ENCODE peak calls at places on chromosomes 2 and 18, in eight cellular contexts. L is NAMALWA; C is mucosa of gallbladder; M is hypothalamus; B is EH; Z is H7; I is foreskin keratinocyte; G is CD8-positive, alpha-beta T cell. O is an unnamed sample.
A peak's percentile ranks its signal among the peaks of the same experiment; 100 is the strongest.

GRCh38 chr2:78644849-78645248 is 380.7 kb upstream of the REG3G start:
- DNase-seq in L (no peak), C (no peak), M (no peak), B (no peak), Z (no peak), I (no peak), G (no peak), O (no peak)

GRCh38 chr2:176554107-176555048 is 285.1 kb downstream of the MTX2 start:
- DNase-seq in L (peak; percentile 85), C (no peak), M (no peak), B (peak; percentile 64), Z (peak; percentile 77), I (peak; percentile 11), G (peak; percentile 16), O (no peak)

GRCh38 chr2:198697218-198697617 is 760.5 kb downstream of the SATB2 start:
- DNase-seq in L (no peak), C (no peak), M (no peak), B (no peak), Z (no peak), I (no peak), G (no peak), O (no peak)

GRCh38 chr2:144265654-144266053 is 254.3 kb downstream of the ZEB2 start:
- DNase-seq in L (no peak), C (no peak), M (no peak), B (no peak), Z (no peak), I (no peak), G (no peak), O (no peak)

GRCh38 chr18:39946623-39947061 is 2008.4 kb upstream of the PIK3C3 start:
- DNase-seq in L (no peak), C (no peak), M (no peak), B (peak; percentile 68), Z (peak; percentile 1), I (peak; percentile 97), G (no peak), O (peak; percentile 77)

GRCh38 chr18:23719634-23720201 is 30.5 kb downstream of the LAMA3 start:
- DNase-seq in L (no peak), C (no peak), M (no peak), B (peak; percentile 100), Z (peak; percentile 35), I (peak; percentile 99), G (no peak), O (peak; percentile 69)

GRCh38 chr18:9353596-9353995 is 19.0 kb downstream of the TWSG1 start:
- DNase-seq in L (no peak), C (no peak), M (no peak), B (no peak), Z (no peak), I (no peak), G (no peak), O (no peak)

GRCh38 chr18:10490401-10491289 is 35.2 kb upstream of the NAPG start:
- DNase-seq in L (peak; percentile 95), C (peak; percentile 41), M (no peak), B (no peak), Z (peak; percentile 85), I (no peak), G (peak; percentile 44), O (no peak)

GRCh38 chr18:63452273-63452672 is 24.5 kb upstream of the SERPINB5 start:
- DNase-seq in L (no peak), C (no peak), M (no peak), B (peak; percentile 46), Z (no peak), I (no peak), G (no peak), O (no peak)

GRCh38 chr2:19746611-19747309 is 155.0 kb downstream of the TTC32 start:
- DNase-seq in L (peak; percentile 50), C (no peak), M (no peak), B (peak; percentile 40), Z (peak; percentile 93), I (no peak), G (no peak), O (no peak)

GRCh38 chr2:199339826-199340605 is 117.7 kb downstream of the SATB2 start:
- DNase-seq in L (no peak), C (no peak), M (no peak), B (peak; percentile 49), Z (no peak), I (no peak), G (no peak), O (no peak)

GRCh38 chr18:56152547-56152946 is 485.8 kb downstream of the TXNL1 start:
- DNase-seq in L (no peak), C (no peak), M (no peak), B (no peak), Z (no peak), I (no peak), G (no peak), O (no peak)

GRCh38 chr2:102050854-102051391 is 59.2 kb downstream of the IL1R2 start:
- DNase-seq in L (no peak), C (peak; percentile 75), M (no peak), B (peak; percentile 89), Z (no peak), I (no peak), G (no peak), O (no peak)

GRCh38 chr18:60232541-60232940 is 140.0 kb downstream of the MC4R start:
- DNase-seq in L (no peak), C (no peak), M (no peak), B (no peak), Z (no peak), I (peak; percentile 83), G (no peak), O (peak; percentile 68)

GRCh38 chr2:179686718-179687342 is 174.6 kb downstream of the ZNF385B start:
- DNase-seq in L (no peak), C (no peak), M (no peak), B (peak; percentile 58), Z (no peak), I (no peak), G (no peak), O (no peak)

GRCh38 chr18:13112982-13113381 is 105.6 kb upstream of the LDLRAD4 start:
- DNase-seq in L (no peak), C (no peak), M (peak; percentile 8), B (peak; percentile 41), Z (peak; percentile 84), I (no peak), G (no peak), O (no peak)

GRCh38 chr2:171864357-171864985 is 29.6 kb downstream of the SLC25A12 start:
- DNase-seq in L (no peak), C (no peak), M (no peak), B (no peak), Z (no peak), I (peak; percentile 31), G (no peak), O (no peak)

GRCh38 chr18:40473221-40473620 is 1481.8 kb upstream of the PIK3C3 start:
- DNase-seq in L (no peak), C (no peak), M (no peak), B (no peak), Z (no peak), I (no peak), G (no peak), O (no peak)

GRCh38 chr18:67574749-67575148 is 58.2 kb upstream of the DSEL start:
- DNase-seq in L (no peak), C (no peak), M (no peak), B (no peak), Z (no peak), I (no peak), G (no peak), O (no peak)

GRCh38 chr2:182666674-182667320 is 49.3 kb upstream of the DNAJC10 start:
- DNase-seq in L (peak; percentile 72), C (no peak), M (no peak), B (peak; percentile 33), Z (peak; percentile 30), I (no peak), G (no peak), O (no peak)

GRCh38 chr2:230908595-230909191 is 16.3 kb downstream of the GPR55 start:
- DNase-seq in L (no peak), C (no peak), M (no peak), B (peak; percentile 92), Z (no peak), I (peak; percentile 71), G (no peak), O (peak; percentile 89)

GRCh38 chr18:39990540-39990939 is 1964.5 kb upstream of the PIK3C3 start:
- DNase-seq in L (no peak), C (no peak), M (no peak), B (no peak), Z (no peak), I (no peak), G (no peak), O (no peak)

GRCh38 chr2:44291281-44292248 is 16.3 kb downstream of the SLC3A1 start:
- DNase-seq in L (no peak), C (peak; percentile 92), M (peak; percentile 3), B (peak; percentile 88), Z (peak; percentile 19), I (peak; percentile 82), G (no peak), O (peak; percentile 64)

GRCh38 chr2:132640116-132640515 is 29.9 kb downstream of the LYPD1 start:
- DNase-seq in L (no peak), C (no peak), M (no peak), B (no peak), Z (no peak), I (no peak), G (no peak), O (no peak)

GRCh38 chr2:50613161-50613560 is 418.8 kb downstream of the NRXN1 start:
- DNase-seq in L (no peak), C (no peak), M (no peak), B (no peak), Z (no peak), I (peak; percentile 30), G (no peak), O (no peak)

GRCh38 chr2:208426414-208426813 is 19.8 kb downstream of the PTH2R start:
- DNase-seq in L (no peak), C (no peak), M (no peak), B (no peak), Z (no peak), I (no peak), G (no peak), O (no peak)

GRCh38 chr2:233480490-233481202 is 85.9 kb downstream of the USP40 start:
- DNase-seq in L (peak; percentile 38), C (no peak), M (no peak), B (no peak), Z (peak; percentile 66), I (no peak), G (no peak), O (no peak)

GRCh38 chr2:230734247-230735175 is 21.9 kb downstream of the CAB39 start:
- DNase-seq in L (no peak), C (no peak), M (no peak), B (no peak), Z (no peak), I (no peak), G (no peak), O (no peak)

GRCh38 chr2:37648316-37649011 is 23.0 kb downstream of the CDC42EP3 start:
- DNase-seq in L (no peak), C (peak; percentile 36), M (no peak), B (no peak), Z (no peak), I (no peak), G (peak; percentile 44), O (no peak)

GRCh38 chr2:183284606-183285005 is 160.4 kb downstream of the NUP35 start:
- DNase-seq in L (no peak), C (no peak), M (no peak), B (peak; percentile 73), Z (no peak), I (peak; percentile 99), G (no peak), O (peak; percentile 91)

GRCh38 chr2:143070688-143071087 is 58.5 kb upstream of the ARHGAP15 start:
- DNase-seq in L (no peak), C (no peak), M (no peak), B (no peak), Z (no peak), I (no peak), G (no peak), O (no peak)

O was measured in epithelial cell of prostate.